ENCODE peak calls at places on chromosome 13, in six cellular contexts. Z is fibroblast of pulmonary artery; O is NCI-H460; S is fibroblast of mammary gland; D is effector CD4-positive, alpha-beta T cell; K is adrenal gland. X is an unnamed sample.

GRCh38 chr13:31352467-31352866 is 152.7 kb downstream of the B3GLCT start:
- DNase-seq in Z (no peak), D (no peak), O (no peak), S (no peak), K (no peak), X (no peak)

GRCh38 chr13:112889351-112890290 is 79.4 kb upstream of the MCF2L start:
- DNase-seq in D (no peak), K (no peak), Z (no peak), S (no peak), O (no peak), X (no peak)

GRCh38 chr13:31437975-31438374 is 238.2 kb downstream of the B3GLCT start:
- DNase-seq in K (no peak), D (no peak), O (no peak), S (no peak), Z (no peak), X (no peak)

GRCh38 chr13:110137677-110138008 is 169.3 kb downstream of the COL4A1 start:
- DNase-seq in Z (no peak), S (peak; percentile 22), O (no peak), K (peak; percentile 52), D (no peak), X (no peak)

GRCh38 chr13:85255978-85256377 is 543.2 kb downstream of the SLITRK6 start:
- DNase-seq in D (no peak), S (no peak), O (no peak), Z (peak; percentile 38), K (no peak), X (no peak)

GRCh38 chr13:20828540-20829364 is 55.0 kb upstream of the EEF1AKMT1 start:
- DNase-seq in D (peak; percentile 37), K (peak; percentile 32), Z (peak; percentile 72), O (peak; percentile 45), S (peak; percentile 69), X (no peak)

GRCh38 chr13:81395368-81395767 is 1054.4 kb upstream of the SPRY2 start:
- DNase-seq in Z (no peak), K (no peak), S (no peak), O (no peak), D (no peak), X (peak; percentile 19)

GRCh38 chr13:20197361-20197834 is 4.7 kb upstream of the GJB2 start:
- DNase-seq in Z (peak; percentile 63), K (peak; percentile 36), S (peak; percentile 66), D (no peak), O (peak; percentile 21), X (no peak)

GRCh38 chr13:25141042-25141441 is 31.0 kb downstream of the AMER2 start:
- DNase-seq in O (no peak), Z (no peak), D (no peak), S (no peak), K (no peak), X (no peak)

GRCh38 chr13:58823701-58824100 is 1192.2 kb downstream of the PCDH17 start:
- DNase-seq in K (no peak), Z (no peak), O (no peak), D (no peak), S (no peak), X (no peak)

GRCh38 chr13:51977606-51978005 is 33.6 kb downstream of the ATP7B start:
- DNase-seq in D (no peak), S (peak; percentile 11), O (no peak), Z (no peak), K (no peak), X (no peak)

GRCh38 chr13:44435142-44435982 is 61.7 kb downstream of the SERP2 start:
- DNase-seq in O (peak; percentile 95), D (peak; percentile 82), Z (peak; percentile 99), S (peak; percentile 98), K (peak; percentile 99), X (peak; percentile 92)

GRCh38 chr13:89027694-89028306 is 1356.6 kb downstream of the SLITRK5 start:
- DNase-seq in D (no peak), Z (no peak), K (no peak), O (no peak), S (no peak), X (no peak)

GRCh38 chr13:113231306-113232207 is 22.1 kb downstream of the CUL4A start:
- DNase-seq in K (no peak), S (no peak), D (no peak), O (no peak), Z (no peak), X (no peak)

GRCh38 chr13:20495087-20496023 is 30.3 kb downstream of the CRYL1 start:
- DNase-seq in D (peak; percentile 53), Z (peak; percentile 84), K (peak; percentile 75), O (peak; percentile 40), S (peak; percentile 77), X (peak; percentile 21)

X was measured in MG63.